ENCODE peak calls at places on chromosomes 13 and 19, in ten cellular contexts. P is CD8-positive, alpha-beta T cell; I is cardiac fibroblast; G is esophagus squamous epithelium; U is prostate gland; D is upper lobe of left lung; W is neural crest cell; F is fibroblast of the aortic adventitia; N is cardiac muscle cell; R is AG04450. Y is an unnamed sample.

GRCh38 chr19:2983351-2984195 is 6.2 kb downstream of the TLE6 start:
- DNase-seq in P (no peak), I (peak), G (no peak), U (peak), D (peak), W (peak), F (peak), N (peak), R (no peak), Y (no peak)

GRCh38 chr13:73039201-73040108 is 19.4 kb upstream of the KLF5 start:
- DNase-seq in P (no peak), I (no peak), G (no peak), U (no peak), D (no peak), W (no peak), F (no peak), N (no peak), R (no peak), Y (no peak)

GRCh38 chr19:40298026-40298425 is 12.9 kb upstream of the AKT2 start:
- DNase-seq in P (no peak), I (no peak), G (no peak), U (no peak), D (no peak), W (no peak), F (no peak), N (no peak), R (no peak), Y (no peak)

GRCh38 chr19:4914736-4915501 is 5.6 kb downstream of the UHRF1 start:
- DNase-seq in P (peak), I (peak), G (peak), U (peak), D (peak), W (no peak), F (peak), N (no peak), R (peak), Y (peak)

GRCh38 chr19:4088975-4089374 is 22.3 kb upstream of the ZBTB7A start:
- DNase-seq in P (peak), I (no peak), G (no peak), U (no peak), D (no peak), W (no peak), F (no peak), N (no peak), R (no peak), Y (no peak)

GRCh38 chr13:68636784-68637183 is 1406.6 kb upstream of the PCDH9 start:
- DNase-seq in P (no peak), I (no peak), G (no peak), U (no peak), D (no peak), W (no peak), F (no peak), N (no peak), R (no peak), Y (no peak)

GRCh38 chr19:5447700-5448311 is 7.4 kb upstream of the ZNRF4 start:
- DNase-seq in P (no peak), I (no peak), G (no peak), U (no peak), D (no peak), W (no peak), F (no peak), N (no peak), R (no peak), Y (peak)

GRCh38 chr13:50712882-50713281 is 130.6 kb downstream of the DLEU7 start:
- DNase-seq in P (no peak), I (no peak), G (no peak), U (no peak), D (no peak), W (no peak), F (no peak), N (no peak), R (no peak), Y (no peak)

GRCh38 chr13:35475131-35475959 is 1.1 kb downstream of the MAB21L1 start:
- DNase-seq in P (no peak), I (peak), G (no peak), U (no peak), D (no peak), W (peak), F (peak), N (peak), R (no peak), Y (peak)

GRCh38 chr13:62551588-62551987 is 1135.9 kb upstream of the PCDH20 start:
- DNase-seq in P (no peak), I (no peak), G (no peak), U (no peak), D (no peak), W (no peak), F (no peak), N (no peak), R (no peak), Y (no peak)

GRCh38 chr13:112995395-112996091 is 26.5 kb downstream of the MCF2L start:
- DNase-seq in P (no peak), I (no peak), G (no peak), U (no peak), D (no peak), W (no peak), F (no peak), N (peak), R (no peak), Y (no peak)

GRCh38 chr19:56983148-56983547 is 136.6 kb upstream of the USP29 start:
- DNase-seq in P (no peak), I (no peak), G (no peak), U (no peak), D (no peak), W (no peak), F (no peak), N (no peak), R (no peak), Y (no peak)

GRCh38 chr13:45325806-45326205 is 15.2 kb downstream of the TPT1 start:
- DNase-seq in P (no peak), I (peak), G (no peak), U (no peak), D (peak), W (no peak), F (peak), N (peak), R (peak), Y (peak)

GRCh38 chr13:59776924-59777690 is 386.6 kb downstream of the DIAPH3 start:
- DNase-seq in P (no peak), I (peak), G (no peak), U (no peak), D (no peak), W (no peak), F (peak), N (no peak), R (peak), Y (peak)

GRCh38 chr13:27353166-27353583 is 71.2 kb upstream of the GTF3A start:
- DNase-seq in P (no peak), I (peak), G (no peak), U (no peak), D (no peak), W (no peak), F (peak), N (no peak), R (peak), Y (no peak)

GRCh38 chr13:47594833-47595232 is 406.2 kb downstream of the SUCLA2 start:
- DNase-seq in P (no peak), I (peak), G (no peak), U (no peak), D (no peak), W (no peak), F (no peak), N (no peak), R (no peak), Y (peak)

GRCh38 chr19:40613669-40614594 is 12.8 kb downstream of the LTBP4 start:
- DNase-seq in P (peak), I (peak), G (peak), U (peak), D (peak), W (peak), F (peak), N (peak), R (peak), Y (peak)

GRCh38 chr13:45704211-45704739 is 2.2 kb downstream of the CBY2 start:
- DNase-seq in P (no peak), I (no peak), G (no peak), U (no peak), D (no peak), W (no peak), F (no peak), N (no peak), R (no peak), Y (no peak)

GRCh38 chr13:25783076-25783475 is 268.7 kb downstream of the SHISA2 start:
- DNase-seq in P (no peak), I (no peak), G (no peak), U (no peak), D (no peak), W (no peak), F (no peak), N (no peak), R (no peak), Y (no peak)

GRCh38 chr19:30543243-30543945 is 171.2 kb downstream of the ZNF536 start:
- DNase-seq in P (no peak), I (no peak), G (no peak), U (no peak), D (no peak), W (no peak), F (no peak), N (no peak), R (no peak), Y (no peak)
- TF ChIP-seq CTCF in P (no peak), I (no peak), G (no peak), U (no peak), D (no peak), W (no peak), F (no peak), N (no peak), R (no peak), Y (no peak)

GRCh38 chr19:15897738-15898276 is at the start of gene CYP4F2:
- DNase-seq in P (no peak), I (no peak), G (no peak), U (no peak), D (no peak), W (no peak), F (no peak), N (no peak), R (no peak), Y (no peak)
- TF ChIP-seq CTCF in P (no peak), I (no peak), G (no peak), U (no peak), D (no peak), W (no peak), F (no peak), N (no peak), R (no peak), Y (no peak)

GRCh38 chr13:51937320-51938290 is 73.6 kb downstream of the ATP7B start:
- DNase-seq in P (no peak), I (no peak), G (no peak), U (no peak), D (no peak), W (no peak), F (no peak), N (no peak), R (no peak), Y (no peak)

GRCh38 chr13:51934461-51935087 is 72.8 kb downstream of the CCDC70 start:
- DNase-seq in P (no peak), I (no peak), G (no peak), U (no peak), D (no peak), W (no peak), F (no peak), N (no peak), R (no peak), Y (no peak)

GRCh38 chr13:51933466-51934058 is 71.8 kb downstream of the CCDC70 start:
- DNase-seq in P (no peak), I (no peak), G (no peak), U (no peak), D (no peak), W (no peak), F (no peak), N (no peak), R (no peak), Y (no peak)

GRCh38 chr13:51938454-51938853 is 72.8 kb downstream of the ATP7B start:
- DNase-seq in P (no peak), I (no peak), G (no peak), U (no peak), D (no peak), W (no peak), F (no peak), N (no peak), R (no peak), Y (no peak)

DNA sequence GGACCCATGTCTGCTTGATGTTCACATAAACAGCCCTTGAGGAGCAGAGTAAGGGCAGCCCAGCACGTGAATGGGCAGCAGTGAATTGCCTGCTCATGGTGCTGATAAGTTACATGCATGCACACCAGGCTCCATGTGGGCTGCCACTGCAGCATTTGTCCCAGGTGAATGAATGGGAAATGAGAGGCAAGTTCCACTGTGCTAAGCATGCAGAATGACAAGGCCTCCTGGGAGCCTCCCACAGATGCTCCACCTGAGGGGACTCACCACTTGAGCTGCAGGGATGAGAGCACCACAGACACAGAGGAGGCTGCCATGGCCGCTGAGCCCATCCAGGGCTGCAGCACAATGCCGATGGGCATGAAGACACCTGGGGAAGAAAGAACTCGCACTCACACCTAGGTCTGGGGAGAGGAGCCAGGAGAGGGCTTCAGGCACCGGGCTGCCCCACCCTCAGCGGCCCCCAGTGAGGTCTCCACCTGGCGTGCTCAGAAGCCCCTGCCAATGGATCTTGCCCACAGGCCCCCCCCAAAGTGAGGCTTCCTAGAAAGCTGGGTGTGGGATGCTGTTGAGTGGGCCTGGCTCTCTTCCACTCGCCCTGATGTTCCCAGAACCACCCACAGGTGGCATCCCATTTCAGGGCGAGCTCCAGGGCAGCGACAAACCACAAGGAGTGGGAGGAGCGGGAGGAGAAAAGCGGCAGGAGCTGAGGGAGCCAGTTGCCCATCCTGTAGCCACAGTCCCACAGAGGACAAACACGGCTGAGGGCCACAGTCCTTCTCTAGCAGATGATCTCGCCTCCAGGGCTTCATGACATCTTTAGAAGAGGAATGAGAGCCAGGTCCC is 73.8 kb downstream of the CCDC70 start:
- DNase-seq in P (no peak), I (peak), G (no peak), U (peak), D (no peak), W (no peak), F (no peak), N (peak), R (no peak), Y (peak)
- TF ChIP-seq CTCF in P (no peak), I (peak), G (no peak), U (peak), D (peak), W (peak), F (no peak), N (peak), R (peak), Y (peak)

GRCh38 chr13:94328336-94329041 is 151.0 kb downstream of the DCT start:
- DNase-seq in P (no peak), I (no peak), G (no peak), U (no peak), D (no peak), W (no peak), F (no peak), N (no peak), R (no peak), Y (no peak)

GRCh38 chr13:94331281-94331680 is 148.2 kb downstream of the DCT start:
- DNase-seq in P (no peak), I (no peak), G (no peak), U (no peak), D (no peak), W (no peak), F (no peak), N (no peak), R (no peak), Y (no peak)

GRCh38 chr13:94330552-94331071 is 148.9 kb downstream of the DCT start:
- DNase-seq in P (no peak), I (no peak), G (no peak), U (no peak), D (no peak), W (no peak), F (no peak), N (no peak), R (no peak), Y (no peak)

GRCh38 chr13:94329277-94329676 is 150.2 kb downstream of the DCT start:
- DNase-seq in P (no peak), I (peak), G (no peak), U (no peak), D (no peak), W (no peak), F (peak), N (no peak), R (no peak), Y (no peak)

DNA sequence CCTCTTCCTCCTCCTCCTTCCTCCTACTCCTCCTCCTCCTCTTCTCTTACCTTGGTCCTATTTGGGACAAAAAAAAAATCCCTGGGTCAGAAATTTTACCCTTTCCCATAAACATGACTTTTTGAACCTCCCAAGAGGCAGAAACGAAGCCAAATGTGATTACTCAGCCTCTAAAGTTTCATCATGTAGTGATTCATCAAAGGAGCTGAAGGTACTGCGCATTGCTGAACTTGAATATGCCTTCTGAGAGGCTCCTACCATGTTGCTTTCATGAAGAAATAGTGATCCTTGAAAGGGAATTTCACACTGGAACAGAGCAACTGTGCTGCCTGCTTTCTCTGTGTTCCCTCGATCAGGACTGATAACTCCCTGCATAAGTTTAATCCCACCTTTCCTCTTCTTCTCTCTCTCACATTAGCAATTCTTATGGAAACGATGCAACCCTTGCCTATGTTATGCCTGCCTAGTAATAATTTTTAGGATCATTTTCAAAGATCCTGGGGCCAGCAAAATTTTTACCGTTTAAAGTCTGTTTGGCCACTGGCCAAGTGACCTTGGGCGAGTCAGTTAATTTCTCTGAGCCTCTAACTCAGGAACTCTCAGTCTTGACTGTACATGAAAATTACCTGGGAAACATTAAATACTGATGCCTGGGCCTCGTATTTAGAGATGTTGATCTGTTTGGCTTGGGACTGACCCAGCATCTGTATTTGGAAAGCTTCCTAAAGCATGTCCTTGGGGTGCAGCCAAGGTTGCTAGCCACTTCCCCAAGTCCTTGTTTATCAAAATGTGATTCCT is 149.5 kb downstream of the DCT start:
- DNase-seq in P (no peak), I (peak), G (no peak), U (peak), D (no peak), W (no peak), F (peak), N (no peak), R (peak), Y (peak)
- TF ChIP-seq CTCF in P (no peak), I (no peak), G (no peak), U (no peak), D (no peak), W (no peak), F (no peak), N (no peak), R (no peak), Y (no peak)

DNA sequence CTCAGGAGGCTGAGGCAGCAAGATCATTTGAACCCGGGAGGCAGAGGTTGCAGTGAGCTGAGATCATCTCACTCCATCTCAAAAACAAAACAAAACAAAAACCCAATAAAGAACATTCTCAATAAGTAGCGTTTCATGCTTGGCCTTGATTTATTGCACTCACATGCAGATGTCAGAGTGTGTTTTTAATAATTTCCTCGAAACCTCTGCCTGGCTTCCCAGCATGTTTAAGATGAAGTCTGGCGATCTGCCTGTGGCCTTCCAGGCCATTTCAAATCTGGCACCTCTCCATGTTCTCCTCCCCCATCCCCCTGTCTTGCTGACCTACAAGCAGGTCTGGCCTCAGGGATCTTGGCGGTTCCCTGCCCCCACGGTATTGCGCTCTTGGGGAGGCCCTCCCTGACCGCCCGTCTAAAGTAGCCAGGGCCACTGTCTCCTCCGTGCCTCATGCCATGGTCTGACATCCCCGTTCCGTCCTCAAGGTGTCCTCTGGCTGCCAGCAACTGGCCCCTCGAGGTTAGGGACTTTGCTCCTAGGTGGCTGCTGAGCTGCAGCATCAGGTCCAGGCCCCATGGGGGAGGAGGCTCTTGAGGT is 1.6 kb downstream of the WDR88 start:
- DNase-seq in P (no peak), I (no peak), G (no peak), U (no peak), D (no peak), W (no peak), F (peak), N (no peak), R (no peak), Y (no peak)
- TF ChIP-seq CTCF in P (no peak), I (no peak), G (no peak), U (no peak), D (no peak), W (no peak), F (no peak), N (no peak), R (no peak), Y (no peak)

GRCh38 chr13:40812724-40813445 is 23.5 kb downstream of the SLC25A15 start:
- DNase-seq in P (no peak), I (peak), G (no peak), U (no peak), D (no peak), W (no peak), F (no peak), N (no peak), R (peak), Y (peak)

GRCh38 chr13:40814803-40815202 is 25.4 kb downstream of the SLC25A15 start:
- DNase-seq in P (no peak), I (peak), G (no peak), U (no peak), D (no peak), W (no peak), F (peak), N (no peak), R (no peak), Y (no peak)

GRCh38 chr13:40809471-40809870 is 20.1 kb downstream of the SLC25A15 start:
- DNase-seq in P (no peak), I (no peak), G (no peak), U (no peak), D (no peak), W (no peak), F (no peak), N (no peak), R (no peak), Y (no peak)

GRCh38 chr13:40812102-40812501 is 22.7 kb downstream of the SLC25A15 start:
- DNase-seq in P (no peak), I (no peak), G (no peak), U (no peak), D (no peak), W (no peak), F (no peak), N (no peak), R (no peak), Y (no peak)

DNA sequence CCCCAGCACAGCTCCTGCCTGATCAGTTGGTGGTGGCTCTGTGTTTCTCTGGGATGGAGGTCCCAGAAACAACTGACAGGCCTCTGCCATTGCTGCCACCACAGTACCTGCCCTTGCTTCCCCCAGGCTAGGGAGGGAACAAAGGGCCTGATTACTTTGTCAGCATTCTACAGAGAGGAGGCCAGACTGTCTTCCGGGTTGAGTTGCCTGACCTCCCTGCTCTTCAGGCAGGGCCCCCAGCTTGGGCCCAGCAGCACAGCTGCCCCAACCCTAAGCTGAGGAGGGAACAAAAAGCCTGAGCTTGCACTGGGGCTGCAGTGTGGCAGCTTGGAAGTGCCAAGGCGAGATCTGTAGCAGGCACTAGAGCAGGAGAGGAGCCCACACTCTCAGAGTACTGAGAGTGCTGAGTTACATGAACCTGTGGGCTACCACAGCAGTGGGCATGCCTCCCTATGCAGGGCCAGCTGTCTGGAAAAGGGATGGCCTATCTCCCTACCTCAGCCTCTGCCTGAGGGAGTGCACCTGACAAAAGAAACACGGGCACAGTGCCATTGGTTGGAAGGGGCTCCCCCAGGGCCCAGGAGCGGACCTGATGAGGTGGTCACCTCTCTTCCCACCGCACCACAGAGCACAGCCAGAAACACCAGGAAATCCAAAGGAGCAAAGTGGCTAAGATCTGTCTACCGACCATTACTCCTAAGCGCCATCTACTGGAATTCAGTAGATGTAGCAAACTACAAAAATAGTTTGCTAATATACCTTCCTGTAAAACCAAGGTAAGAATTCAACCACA is 24.4 kb downstream of the SLC25A15 start:
- DNase-seq in P (no peak), I (peak), G (no peak), U (no peak), D (no peak), W (no peak), F (peak), N (peak), R (no peak), Y (peak)
- TF ChIP-seq CTCF in P (no peak), I (peak), G (no peak), U (peak), D (peak), W (peak), F (peak), N (peak), R (peak), Y (peak)

Y was measured in HFFc6.